ENCODE peak calls at places on chromosomes 2 and 18, in six cellular contexts. J is mammary epithelial cell; K is right lobe of liver; X is CD8-positive, alpha-beta memory T cell; Q is RWPE1; I is suprapubic skin. T is an unnamed sample.

GRCh38 chr2:204643326-204643725 is 98.1 kb downstream of the PARD3B start:
- DNase-seq in J (no peak), K (no peak), X (no peak), Q (no peak), I (no peak), T (no peak)

GRCh38 chr2:1745171-1746023 is 1.1 kb upstream of the PXDN start:
- DNase-seq in J (no peak), K (no peak), X (no peak), Q (no peak), I (peak; percentile 50), T (no peak)

GRCh38 chr2:237180225-237180624 is 94.5 kb downstream of the COPS8 start:
- DNase-seq in J (no peak), K (no peak), X (no peak), Q (no peak), I (no peak), T (no peak)

GRCh38 chr18:53411511-53411910 is 813.0 kb downstream of the MBD2 start:
- DNase-seq in J (no peak), K (no peak), X (no peak), Q (no peak), I (no peak), T (no peak)

GRCh38 chr2:232473467-232473890 is 14.2 kb downstream of the ECEL1 start:
- DNase-seq in J (no peak), K (no peak), X (no peak), Q (peak; percentile 27), I (no peak), T (no peak)

GRCh38 chr2:217054791-217055190 is 194.9 kb upstream of the TNP1 start:
- DNase-seq in J (no peak), K (no peak), X (no peak), Q (no peak), I (no peak), T (no peak)

GRCh38 chr2:217756375-217757107 is 246.3 kb downstream of the TNS1 start:
- DNase-seq in J (no peak), K (peak; percentile 73), X (peak; percentile 43), Q (peak; percentile 23), I (peak; percentile 85), T (no peak)

GRCh38 chr2:3737128-3737527 is 33.8 kb downstream of the DCDC2C start:
- DNase-seq in J (no peak), K (no peak), X (no peak), Q (no peak), I (no peak), T (no peak)

GRCh38 chr2:226909131-226909530 is 73.3 kb downstream of the RHBDD1 start:
- DNase-seq in J (no peak), K (no peak), X (no peak), Q (no peak), I (no peak), T (no peak)

GRCh38 chr2:219309278-219309677 is at the start of gene PTPRN:
- DNase-seq in J (no peak), K (no peak), X (no peak), Q (no peak), I (peak; percentile 53), T (no peak)

GRCh38 chr2:85635636-85636035 is 19.6 kb downstream of the USP39 start:
- DNase-seq in J (no peak), K (no peak), X (no peak), Q (no peak), I (no peak), T (no peak)

GRCh38 chr18:36381075-36381474 is 83.6 kb downstream of the FHOD3 start:
- DNase-seq in J (no peak), K (no peak), X (no peak), Q (no peak), I (no peak), T (no peak)
- H3K27ac ChIP-seq in J (no peak overlapping the region), K (no peak overlapping the region), X (no peak overlapping the region), Q (no peak overlapping the region), I (no peak overlapping the region), T (no peak overlapping the region)

GRCh38 chr18:58726671-58727070 is 55.4 kb downstream of the MALT1 start:
- DNase-seq in J (no peak), K (no peak), X (no peak), Q (no peak), I (no peak), T (no peak)

GRCh38 chr18:58732471-58732870 is 61.2 kb downstream of the MALT1 start:
- DNase-seq in J (no peak), K (no peak), X (no peak), Q (no peak), I (no peak), T (no peak)

GRCh38 chr18:58730618-58731017 is 59.4 kb downstream of the MALT1 start:
- DNase-seq in J (no peak), K (no peak), X (no peak), Q (no peak), I (no peak), T (no peak)

GRCh38 chr18:58727776-58728500 is 56.7 kb downstream of the MALT1 start:
- DNase-seq in J (no peak), K (peak; percentile 25), X (no peak), Q (no peak), I (no peak), T (no peak)

DNA sequence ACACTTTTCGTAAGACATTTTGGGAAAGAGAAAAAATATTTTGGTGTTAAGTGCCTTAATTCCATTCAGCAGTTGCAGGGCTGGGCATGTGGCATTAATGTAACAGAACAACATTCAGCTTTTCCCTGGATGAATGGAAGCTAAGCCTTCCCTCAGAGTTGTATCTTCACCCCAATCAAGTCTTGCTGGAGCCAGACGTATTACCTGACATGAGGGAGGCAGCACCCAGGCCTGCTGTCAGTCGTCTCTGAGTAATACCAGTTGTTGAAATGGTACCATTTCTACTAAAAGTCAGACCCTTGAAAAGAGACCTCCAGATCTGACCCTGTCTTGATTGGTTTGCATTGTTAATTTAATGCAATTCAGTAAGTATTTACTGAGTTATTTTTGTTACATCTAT is 57.5 kb downstream of the MALT1 start:
- DNase-seq in J (no peak), K (no peak), X (no peak), Q (no peak), I (no peak), T (no peak)
- H3K27ac ChIP-seq in J (no peak overlapping the region), K (no peak overlapping the region), X (no peak overlapping the region), Q (no peak overlapping the region), I (no peak overlapping the region), T (no peak overlapping the region)

DNA sequence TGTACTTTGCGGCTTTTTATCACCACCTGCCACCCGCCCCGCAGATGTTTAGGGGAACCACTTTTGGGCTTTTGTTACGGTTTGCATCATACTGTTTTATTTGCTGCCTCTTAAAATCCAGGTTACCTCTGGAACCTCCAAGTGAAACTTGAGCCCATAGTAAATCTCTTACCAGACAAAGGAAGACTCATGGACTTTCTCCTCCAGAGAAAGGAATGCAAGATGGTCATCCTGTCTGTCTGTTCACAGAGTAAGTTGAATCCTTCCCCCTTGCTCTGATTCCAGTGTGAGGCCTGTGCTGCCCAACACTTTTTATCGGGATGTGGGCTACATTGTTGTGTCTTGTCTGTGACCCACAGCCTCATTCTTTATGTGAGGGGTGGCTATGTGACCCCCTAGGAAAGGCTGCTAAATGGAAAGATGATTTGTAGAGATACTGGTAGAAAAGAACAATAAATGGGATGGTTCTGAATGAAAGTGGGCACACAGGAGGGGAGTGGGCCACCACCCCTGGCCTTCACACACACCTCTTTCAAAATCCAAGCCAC is 23.3 kb downstream of the RMC1 start:
- DNase-seq in J (no peak), K (no peak), X (no peak), Q (no peak), I (no peak), T (no peak)
- H3K27ac ChIP-seq in J (no peak overlapping the region), K (no peak overlapping the region), X (no peak overlapping the region), Q (no peak overlapping the region), I (no peak overlapping the region), T (no peak overlapping the region)

GRCh38 chr2:172765664-172766063 is 30.0 kb downstream of the RAPGEF4 start:
- DNase-seq in J (no peak), K (no peak), X (no peak), Q (no peak), I (no peak), T (no peak)

GRCh38 chr2:172768406-172768805 is 32.8 kb downstream of the RAPGEF4 start:
- DNase-seq in J (no peak), K (no peak), X (no peak), Q (no peak), I (no peak), T (no peak)

GRCh38 chr2:172761306-172761705 is 25.7 kb downstream of the RAPGEF4 start:
- DNase-seq in J (no peak), K (no peak), X (no peak), Q (no peak), I (no peak), T (no peak)

DNA sequence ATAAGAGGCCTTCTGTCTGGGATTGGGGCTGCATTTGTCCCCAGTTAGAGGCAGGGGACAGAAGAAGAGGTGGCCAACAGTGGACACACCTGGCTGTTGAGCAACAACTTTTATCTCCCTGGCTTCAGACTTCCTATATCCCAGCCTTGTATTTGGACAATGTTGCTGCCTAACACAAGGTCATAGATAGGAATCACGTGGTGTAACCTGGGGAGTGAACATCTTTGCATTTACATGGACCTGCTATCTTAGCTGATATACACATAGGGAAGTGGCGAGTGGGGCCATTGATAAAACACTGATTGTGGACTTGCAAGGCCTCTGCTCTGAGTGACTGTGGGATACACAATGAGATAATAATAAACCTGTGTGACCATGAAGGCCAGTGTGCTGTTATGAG is 26.9 kb downstream of the RAPGEF4 start:
- DNase-seq in J (no peak), K (no peak), X (no peak), Q (no peak), I (no peak), T (no peak)
- H3K27ac ChIP-seq in J (no peak overlapping the region), K (no peak overlapping the region), X (no peak overlapping the region), Q (no peak overlapping the region), I (no peak overlapping the region), T (no peak overlapping the region)

GRCh38 chr2:120940319-120940696 is 204.6 kb downstream of the GLI2 start:
- DNase-seq in J (no peak), K (no peak), X (no peak), Q (no peak), I (no peak), T (no peak)
- H3K27ac ChIP-seq in J (no peak overlapping the region), K (no peak overlapping the region), X (no peak overlapping the region), Q (peak overlapping the region; percentile 42), I (no peak overlapping the region), T (no peak overlapping the region)

DNA sequence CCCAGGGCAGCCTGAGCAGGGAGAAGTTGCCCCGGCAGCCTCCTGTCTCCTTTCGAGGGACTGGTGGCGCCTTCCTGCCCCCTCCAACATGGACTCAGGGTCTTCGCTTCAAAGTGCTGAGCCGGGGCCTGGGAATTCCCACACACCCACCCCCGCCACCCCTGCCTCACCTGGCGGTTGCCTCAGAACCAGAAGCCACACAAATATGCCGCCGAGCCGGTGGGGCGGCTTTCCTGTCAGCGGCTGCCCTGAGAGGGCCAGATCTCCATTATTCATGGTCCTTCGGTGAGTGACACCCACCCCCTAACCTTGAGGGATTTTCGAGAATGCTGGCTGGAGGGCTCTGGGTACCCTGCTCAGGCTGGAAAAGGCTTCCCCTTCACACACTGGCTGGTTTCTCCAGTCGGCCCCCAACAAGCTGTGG is 71.7 kb downstream of the SMAD7 start:
- DNase-seq in J (no peak), K (no peak), X (no peak), Q (peak; percentile 5), I (no peak), T (peak; percentile 27)
- H3K27ac ChIP-seq in J (no peak overlapping the region), K (no peak overlapping the region), X (no peak overlapping the region), Q (no peak overlapping the region), I (no peak overlapping the region), T (no peak overlapping the region)